ENCODE peak calls at places on chromosomes 7 and 10, in ten cellular contexts. One of them, this sample, is unnamed.

GRCh38 chr7:141989996-141990395 is 5.7 kb upstream of the MGAM start:
- DNase-seq in GM12864: no peak
- DNase-seq in Caco-2: no peak
- DNase-seq in fibroblast of the aortic adventitia: no peak
- DNase-seq in left ventricle myocardium inferior: no peak
- DNase-seq in tibial artery: no peak
- DNase-seq in GM10248: no peak
- DNase-seq in mucosa of descending colon: no peak
- DNase-seq in AG10803: no peak
- DNase-seq in WERI-Rb-1: no peak
- DNase-seq in this sample: no peak

GRCh38 chr7:87028636-87029035 is 30.8 kb downstream of the ELAPOR2 start:
- DNase-seq in GM12864: no peak
- DNase-seq in Caco-2: no peak
- DNase-seq in fibroblast of the aortic adventitia: no peak
- DNase-seq in left ventricle myocardium inferior: no peak
- DNase-seq in tibial artery: no peak
- DNase-seq in GM10248: no peak
- DNase-seq in mucosa of descending colon: no peak
- DNase-seq in AG10803: no peak
- DNase-seq in WERI-Rb-1: no peak
- DNase-seq in this sample: no peak

GRCh38 chr7:513521-514166 is 6.0 kb downstream of the PDGFA start:
- DNase-seq in GM12864: no peak
- DNase-seq in Caco-2: no peak
- DNase-seq in fibroblast of the aortic adventitia: no peak
- DNase-seq in left ventricle myocardium inferior: no peak
- DNase-seq in tibial artery: no peak
- DNase-seq in GM10248: no peak
- DNase-seq in mucosa of descending colon: peak
- DNase-seq in AG10803: peak
- DNase-seq in WERI-Rb-1: no peak
- DNase-seq in this sample: no peak

GRCh38 chr7:99579956-99580777 is 17.9 kb upstream of the TMEM225B start:
- DNase-seq in GM12864: no peak
- DNase-seq in Caco-2: no peak
- DNase-seq in fibroblast of the aortic adventitia: peak
- DNase-seq in left ventricle myocardium inferior: peak
- DNase-seq in tibial artery: no peak
- DNase-seq in GM10248: no peak
- DNase-seq in mucosa of descending colon: peak
- DNase-seq in AG10803: peak
- DNase-seq in WERI-Rb-1: peak
- DNase-seq in this sample: peak

GRCh38 chr10:96415896-96416554 is 57.2 kb upstream of the OPALIN start:
- DNase-seq in GM12864: no peak
- DNase-seq in Caco-2: no peak
- DNase-seq in fibroblast of the aortic adventitia: no peak
- DNase-seq in left ventricle myocardium inferior: no peak
- DNase-seq in tibial artery: no peak
- DNase-seq in GM10248: no peak
- DNase-seq in mucosa of descending colon: no peak
- DNase-seq in AG10803: peak
- DNase-seq in WERI-Rb-1: no peak
- DNase-seq in this sample: no peak

GRCh38 chr7:84548366-84549085 is 353.9 kb upstream of the SEMA3A start:
- DNase-seq in GM12864: no peak
- DNase-seq in Caco-2: no peak
- DNase-seq in fibroblast of the aortic adventitia: peak
- DNase-seq in left ventricle myocardium inferior: no peak
- DNase-seq in tibial artery: no peak
- DNase-seq in GM10248: no peak
- DNase-seq in mucosa of descending colon: no peak
- DNase-seq in AG10803: peak
- DNase-seq in WERI-Rb-1: no peak
- DNase-seq in this sample: peak

GRCh38 chr10:108544500-108545120 is 1378.7 kb downstream of the XPNPEP1 start:
- DNase-seq in GM12864: peak
- DNase-seq in Caco-2: peak
- DNase-seq in fibroblast of the aortic adventitia: peak
- DNase-seq in left ventricle myocardium inferior: peak
- DNase-seq in tibial artery: no peak
- DNase-seq in GM10248: peak
- DNase-seq in mucosa of descending colon: peak
- DNase-seq in AG10803: peak
- DNase-seq in WERI-Rb-1: peak
- DNase-seq in this sample: peak

GRCh38 chr10:57260175-57260574 is 899.1 kb upstream of the ZWINT start:
- DNase-seq in GM12864: no peak
- DNase-seq in Caco-2: no peak
- DNase-seq in fibroblast of the aortic adventitia: no peak
- DNase-seq in left ventricle myocardium inferior: no peak
- DNase-seq in tibial artery: no peak
- DNase-seq in GM10248: no peak
- DNase-seq in mucosa of descending colon: no peak
- DNase-seq in AG10803: no peak
- DNase-seq in WERI-Rb-1: no peak
- DNase-seq in this sample: no peak

GRCh38 chr7:84948632-84949031 is 238.2 kb downstream of the SEMA3D start:
- DNase-seq in GM12864: no peak
- DNase-seq in Caco-2: no peak
- DNase-seq in fibroblast of the aortic adventitia: no peak
- DNase-seq in left ventricle myocardium inferior: no peak
- DNase-seq in tibial artery: no peak
- DNase-seq in GM10248: no peak
- DNase-seq in mucosa of descending colon: no peak
- DNase-seq in AG10803: peak
- DNase-seq in WERI-Rb-1: no peak
- DNase-seq in this sample: peak

GRCh38 chr10:91856637-91857036 is 52.6 kb downstream of the FGFBP3 start:
- DNase-seq in GM12864: no peak
- DNase-seq in Caco-2: no peak
- DNase-seq in fibroblast of the aortic adventitia: peak
- DNase-seq in left ventricle myocardium inferior: no peak
- DNase-seq in tibial artery: no peak
- DNase-seq in GM10248: no peak
- DNase-seq in mucosa of descending colon: no peak
- DNase-seq in AG10803: no peak
- DNase-seq in WERI-Rb-1: no peak
- DNase-seq in this sample: peak
- TF ChIP-seq CTCF in GM12864: peak
- TF ChIP-seq CTCF in Caco-2: peak
- TF ChIP-seq CTCF in fibroblast of the aortic adventitia: peak
- TF ChIP-seq CTCF in left ventricle myocardium inferior: no peak
- TF ChIP-seq CTCF in tibial artery: no peak
- TF ChIP-seq CTCF in GM10248: no peak
- TF ChIP-seq CTCF in mucosa of descending colon: no peak
- TF ChIP-seq CTCF in AG10803: peak
- TF ChIP-seq CTCF in WERI-Rb-1: peak
- TF ChIP-seq CTCF in this sample: peak

GRCh38 chr10:70799124-70799523 is 13.9 kb upstream of the TBATA start:
- DNase-seq in GM12864: no peak
- DNase-seq in Caco-2: no peak
- DNase-seq in fibroblast of the aortic adventitia: peak
- DNase-seq in left ventricle myocardium inferior: no peak
- DNase-seq in tibial artery: no peak
- DNase-seq in GM10248: no peak
- DNase-seq in mucosa of descending colon: no peak
- DNase-seq in AG10803: peak
- DNase-seq in WERI-Rb-1: no peak
- DNase-seq in this sample: no peak

GRCh38 chr10:70801854-70802253 is 13.9 kb upstream of the SGPL1 start:
- DNase-seq in GM12864: no peak
- DNase-seq in Caco-2: no peak
- DNase-seq in fibroblast of the aortic adventitia: no peak
- DNase-seq in left ventricle myocardium inferior: no peak
- DNase-seq in tibial artery: no peak
- DNase-seq in GM10248: no peak
- DNase-seq in mucosa of descending colon: no peak
- DNase-seq in AG10803: no peak
- DNase-seq in WERI-Rb-1: no peak
- DNase-seq in this sample: no peak

GRCh38 chr10:70797840-70798239 is 12.7 kb upstream of the TBATA start:
- DNase-seq in GM12864: no peak
- DNase-seq in Caco-2: no peak
- DNase-seq in fibroblast of the aortic adventitia: no peak
- DNase-seq in left ventricle myocardium inferior: no peak
- DNase-seq in tibial artery: no peak
- DNase-seq in GM10248: no peak
- DNase-seq in mucosa of descending colon: no peak
- DNase-seq in AG10803: no peak
- DNase-seq in WERI-Rb-1: no peak
- DNase-seq in this sample: no peak
- TF ChIP-seq CTCF in GM12864: no peak
- TF ChIP-seq CTCF in Caco-2: no peak
- TF ChIP-seq CTCF in fibroblast of the aortic adventitia: no peak
- TF ChIP-seq CTCF in left ventricle myocardium inferior: no peak
- TF ChIP-seq CTCF in tibial artery: no peak
- TF ChIP-seq CTCF in GM10248: no peak
- TF ChIP-seq CTCF in mucosa of descending colon: no peak
- TF ChIP-seq CTCF in AG10803: no peak
- TF ChIP-seq CTCF in WERI-Rb-1: no peak
- TF ChIP-seq CTCF in this sample: no peak

GRCh38 chr10:131890276-131891195 is 10.3 kb upstream of the PPP2R2D start:
- DNase-seq in GM12864: no peak
- DNase-seq in Caco-2: no peak
- DNase-seq in fibroblast of the aortic adventitia: no peak
- DNase-seq in left ventricle myocardium inferior: no peak
- DNase-seq in tibial artery: no peak
- DNase-seq in GM10248: no peak
- DNase-seq in mucosa of descending colon: no peak
- DNase-seq in AG10803: no peak
- DNase-seq in WERI-Rb-1: no peak
- DNase-seq in this sample: no peak

GRCh38 chr10:131892817-131893675 is 7.8 kb upstream of the PPP2R2D start:
- DNase-seq in GM12864: no peak
- DNase-seq in Caco-2: no peak
- DNase-seq in fibroblast of the aortic adventitia: no peak
- DNase-seq in left ventricle myocardium inferior: no peak
- DNase-seq in tibial artery: no peak
- DNase-seq in GM10248: no peak
- DNase-seq in mucosa of descending colon: no peak
- DNase-seq in AG10803: no peak
- DNase-seq in WERI-Rb-1: peak
- DNase-seq in this sample: no peak

GRCh38 chr10:131889755-131890154 is 11.1 kb upstream of the PPP2R2D start:
- DNase-seq in GM12864: no peak
- DNase-seq in Caco-2: no peak
- DNase-seq in fibroblast of the aortic adventitia: no peak
- DNase-seq in left ventricle myocardium inferior: no peak
- DNase-seq in tibial artery: no peak
- DNase-seq in GM10248: no peak
- DNase-seq in mucosa of descending colon: no peak
- DNase-seq in AG10803: no peak
- DNase-seq in WERI-Rb-1: no peak
- DNase-seq in this sample: no peak

GRCh38 chr10:131891929-131892816 is 8.6 kb upstream of the PPP2R2D start:
- DNase-seq in GM12864: no peak
- DNase-seq in Caco-2: no peak
- DNase-seq in fibroblast of the aortic adventitia: no peak
- DNase-seq in left ventricle myocardium inferior: no peak
- DNase-seq in tibial artery: no peak
- DNase-seq in GM10248: no peak
- DNase-seq in mucosa of descending colon: no peak
- DNase-seq in AG10803: no peak
- DNase-seq in WERI-Rb-1: no peak
- DNase-seq in this sample: no peak

GRCh38 chr10:131891196-131891928 is 9.4 kb upstream of the PPP2R2D start:
- DNase-seq in GM12864: no peak
- DNase-seq in Caco-2: no peak
- DNase-seq in fibroblast of the aortic adventitia: no peak
- DNase-seq in left ventricle myocardium inferior: no peak
- DNase-seq in tibial artery: no peak
- DNase-seq in GM10248: no peak
- DNase-seq in mucosa of descending colon: no peak
- DNase-seq in AG10803: no peak
- DNase-seq in WERI-Rb-1: peak
- DNase-seq in this sample: no peak
- TF ChIP-seq CTCF in GM12864: no peak
- TF ChIP-seq CTCF in Caco-2: no peak
- TF ChIP-seq CTCF in fibroblast of the aortic adventitia: no peak
- TF ChIP-seq CTCF in left ventricle myocardium inferior: no peak
- TF ChIP-seq CTCF in tibial artery: no peak
- TF ChIP-seq CTCF in GM10248: no peak
- TF ChIP-seq CTCF in mucosa of descending colon: no peak
- TF ChIP-seq CTCF in AG10803: peak
- TF ChIP-seq CTCF in WERI-Rb-1: peak
- TF ChIP-seq CTCF in this sample: peak

GRCh38 chr10:124482401-124482800 is 20.8 kb downstream of the LHPP start:
- DNase-seq in GM12864: no peak
- DNase-seq in Caco-2: no peak
- DNase-seq in fibroblast of the aortic adventitia: no peak
- DNase-seq in left ventricle myocardium inferior: no peak
- DNase-seq in tibial artery: no peak
- DNase-seq in GM10248: no peak
- DNase-seq in mucosa of descending colon: no peak
- DNase-seq in AG10803: no peak
- DNase-seq in WERI-Rb-1: no peak
- DNase-seq in this sample: no peak

GRCh38 chr10:124482876-124483275 is 21.3 kb downstream of the LHPP start:
- DNase-seq in GM12864: no peak
- DNase-seq in Caco-2: no peak
- DNase-seq in fibroblast of the aortic adventitia: no peak
- DNase-seq in left ventricle myocardium inferior: no peak
- DNase-seq in tibial artery: no peak
- DNase-seq in GM10248: no peak
- DNase-seq in mucosa of descending colon: no peak
- DNase-seq in AG10803: no peak
- DNase-seq in WERI-Rb-1: no peak
- DNase-seq in this sample: no peak

GRCh38 chr10:124480860-124481259 is 19.2 kb downstream of the LHPP start:
- DNase-seq in GM12864: no peak
- DNase-seq in Caco-2: no peak
- DNase-seq in fibroblast of the aortic adventitia: no peak
- DNase-seq in left ventricle myocardium inferior: no peak
- DNase-seq in tibial artery: no peak
- DNase-seq in GM10248: no peak
- DNase-seq in mucosa of descending colon: no peak
- DNase-seq in AG10803: no peak
- DNase-seq in WERI-Rb-1: no peak
- DNase-seq in this sample: no peak

GRCh38 chr10:124484016-124484415 is 22.4 kb downstream of the LHPP start:
- DNase-seq in GM12864: no peak
- DNase-seq in Caco-2: no peak
- DNase-seq in fibroblast of the aortic adventitia: no peak
- DNase-seq in left ventricle myocardium inferior: no peak
- DNase-seq in tibial artery: no peak
- DNase-seq in GM10248: no peak
- DNase-seq in mucosa of descending colon: no peak
- DNase-seq in AG10803: no peak
- DNase-seq in WERI-Rb-1: no peak
- DNase-seq in this sample: no peak

DNA sequence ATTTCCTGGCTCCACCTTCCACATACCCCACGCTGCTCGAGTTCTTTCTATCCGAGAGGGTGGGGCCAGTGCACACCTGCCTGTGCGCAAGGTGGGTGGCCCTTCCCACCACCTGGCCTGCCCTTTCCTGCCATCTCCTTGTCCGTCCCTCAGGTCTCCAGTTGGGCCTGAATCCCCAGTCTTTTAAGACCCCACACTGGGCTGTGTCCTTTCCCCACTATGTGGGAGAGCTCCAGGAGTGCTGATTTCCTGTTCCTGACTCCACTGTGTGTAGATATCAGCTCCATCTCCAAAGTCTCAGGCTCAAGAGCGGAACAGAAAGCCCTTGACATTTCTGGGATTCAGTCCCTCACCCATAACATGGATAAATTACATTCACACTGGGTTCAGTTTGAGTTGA is 20.1 kb downstream of the LHPP start:
- DNase-seq in GM12864: no peak
- DNase-seq in Caco-2: no peak
- DNase-seq in fibroblast of the aortic adventitia: no peak
- DNase-seq in left ventricle myocardium inferior: no peak
- DNase-seq in tibial artery: no peak
- DNase-seq in GM10248: no peak
- DNase-seq in mucosa of descending colon: no peak
- DNase-seq in AG10803: no peak
- DNase-seq in WERI-Rb-1: no peak
- DNase-seq in this sample: no peak
- TF ChIP-seq CTCF in GM12864: no peak
- TF ChIP-seq CTCF in Caco-2: no peak
- TF ChIP-seq CTCF in fibroblast of the aortic adventitia: no peak
- TF ChIP-seq CTCF in left ventricle myocardium inferior: no peak
- TF ChIP-seq CTCF in tibial artery: no peak
- TF ChIP-seq CTCF in GM10248: no peak
- TF ChIP-seq CTCF in mucosa of descending colon: no peak
- TF ChIP-seq CTCF in AG10803: no peak
- TF ChIP-seq CTCF in WERI-Rb-1: no peak
- TF ChIP-seq CTCF in this sample: no peak

This sample was measured in fibroblast of villous mesenchyme.